ENCODE peak calls at places on chromosome 22, in ten cellular contexts. Y, S, K, R, W, G, A, E, C and F are unnamed samples.

GRCh38 chr22:49685116-49685515 is 142.6 kb downstream of the BRD1 start:
- DNase-seq in Y (no peak), S (no peak), K (no peak), R (no peak), W (no peak), G (peak; percentile 8), A (no peak), E (no peak), C (no peak), F (no peak)

GRCh38 chr22:26576026-26576680 is 13.8 kb downstream of the TPST2 start:
- DNase-seq in Y (no peak), S (no peak), K (no peak), R (no peak), W (no peak), G (peak; percentile 52), A (no peak), E (no peak), C (no peak), F (no peak)

GRCh38 chr22:48942698-48943566 is 884.7 kb downstream of the BRD1 start:
- DNase-seq in Y (no peak), S (no peak), K (no peak), R (no peak), W (no peak), G (peak; percentile 7), A (no peak), E (no peak), C (no peak), F (no peak)

GRCh38 chr22:36409911-36410756 is 22.4 kb upstream of the MYH9 start:
- DNase-seq in Y (peak; percentile 58), S (no peak), K (no peak), R (no peak), W (no peak), G (no peak), A (peak; percentile 78), E (no peak), C (peak; percentile 96), F (no peak)

GRCh38 chr22:42880815-42881214 is 23.7 kb upstream of the ARFGAP3 start:
- DNase-seq in Y (no peak), S (no peak), K (no peak), R (no peak), W (no peak), G (no peak), A (no peak), E (no peak), C (no peak), F (no peak)

GRCh38 chr22:17957683-17958082 is 66.7 kb downstream of the MICAL3 start:
- DNase-seq in Y (no peak), S (no peak), K (no peak), R (no peak), W (peak; percentile 38), G (no peak), A (no peak), E (peak; percentile 55), C (no peak), F (no peak)

GRCh38 chr22:49240472-49240871 is 587.2 kb downstream of the BRD1 start:
- DNase-seq in Y (no peak), S (no peak), K (no peak), R (no peak), W (no peak), G (peak; percentile 5), A (no peak), E (no peak), C (no peak), F (no peak)

GRCh38 chr22:24433868-24434471 is 6.6 kb downstream of the ADORA2A start:
- DNase-seq in Y (no peak), S (peak; percentile 76), K (no peak), R (no peak), W (no peak), G (no peak), A (no peak), E (no peak), C (no peak), F (no peak)

GRCh38 chr22:22684605-22685561 is 40.5 kb downstream of the GGTLC2 start:
- DNase-seq in Y (no peak), S (peak; percentile 38), K (no peak), R (peak; percentile 62), W (no peak), G (no peak), A (no peak), E (peak; percentile 57), C (no peak), F (peak; percentile 56)

GRCh38 chr22:26709617-26710390 is 52.4 kb downstream of the MIAT start:
- DNase-seq in Y (no peak), S (no peak), K (no peak), R (no peak), W (peak; percentile 69), G (no peak), A (no peak), E (peak; percentile 30), C (no peak), F (no peak)

GRCh38 chr22:50503475-50504145 is 3.9 kb downstream of the LMF2 start:
- DNase-seq in Y (no peak), S (no peak), K (no peak), R (no peak), W (no peak), G (no peak), A (no peak), E (no peak), C (no peak), F (no peak)

GRCh38 chr22:46102752-46103151 is 47.6 kb upstream of the PPARA start:
- DNase-seq in Y (no peak), S (peak; percentile 14), K (no peak), R (no peak), W (no peak), G (no peak), A (no peak), E (no peak), C (no peak), F (no peak)

GRCh38 chr22:29202231-29203192 is 3.2 kb upstream of the EMID1 start:
- DNase-seq in Y (peak; percentile 23), S (no peak), K (no peak), R (no peak), W (peak; percentile 33), G (peak; percentile 61), A (peak; percentile 51), E (no peak), C (no peak), F (peak; percentile 8)

GRCh38 chr22:32378703-32379272 is 21.1 kb downstream of the RFPL3 start:
- DNase-seq in Y (no peak), S (no peak), K (no peak), R (no peak), W (no peak), G (peak; percentile 79), A (no peak), E (no peak), C (no peak), F (no peak)

GRCh38 chr22:50396751-50397370 is 53.7 kb downstream of the PPP6R2 start:
- DNase-seq in Y (no peak), S (no peak), K (no peak), R (no peak), W (no peak), G (no peak), A (no peak), E (no peak), C (no peak), F (no peak)

GRCh38 chr22:45949921-45950320 is 27.0 kb downstream of the WNT7B start:
- DNase-seq in Y (no peak), S (no peak), K (no peak), R (no peak), W (no peak), G (no peak), A (no peak), E (no peak), C (no peak), F (no peak)

GRCh38 chr22:32490279-32490678 is 15.7 kb downstream of the FBXO7 start:
- DNase-seq in Y (no peak), S (no peak), K (no peak), R (no peak), W (no peak), G (no peak), A (no peak), E (no peak), C (no peak), F (no peak)

GRCh38 chr22:38327805-38328204 is 10.6 kb upstream of the CSNK1E start:
- DNase-seq in Y (no peak), S (peak; percentile 48), K (no peak), R (peak; percentile 64), W (no peak), G (no peak), A (no peak), E (no peak), C (no peak), F (no peak)

GRCh38 chr22:44182591-44183588 is 2.2 kb downstream of the PARVG start:
- DNase-seq in Y (peak; percentile 37), S (no peak), K (no peak), R (no peak), W (no peak), G (no peak), A (peak; percentile 34), E (no peak), C (no peak), F (no peak)

GRCh38 chr22:17233348-17234043 is 14.3 kb upstream of the ADA2 start:
- DNase-seq in Y (no peak), S (no peak), K (no peak), R (no peak), W (no peak), G (no peak), A (no peak), E (no peak), C (no peak), F (no peak)

GRCh38 chr22:17260291-17260690 is 41.1 kb upstream of the ADA2 start:
- DNase-seq in Y (no peak), S (no peak), K (no peak), R (no peak), W (no peak), G (no peak), A (no peak), E (no peak), C (no peak), F (no peak)

GRCh38 chr22:23815781-23816551 is 22.8 kb downstream of the DERL3 start:
- DNase-seq in Y (no peak), S (no peak), K (no peak), R (no peak), W (no peak), G (no peak), A (peak; percentile 66), E (no peak), C (no peak), F (no peak)

GRCh38 chr22:21641417-21641794 is 696 bp upstream of the SDF2L1 start:
- DNase-seq in Y (no peak), S (peak; percentile 43), K (no peak), R (peak; percentile 20), W (peak; percentile 74), G (no peak), A (no peak), E (no peak), C (peak; percentile 48), F (no peak)

GRCh38 chr22:42856179-42856864 is 751 bp downstream of the ARFGAP3 start:
- DNase-seq in Y (no peak), S (peak; percentile 7), K (peak; percentile 32), R (no peak), W (no peak), G (no peak), A (peak; percentile 79), E (no peak), C (peak; percentile 29), F (no peak)

GRCh38 chr22:41352058-41352457 is 29.7 kb upstream of the TEF start:
- DNase-seq in Y (no peak), S (peak; percentile 34), K (no peak), R (no peak), W (peak; percentile 84), G (no peak), A (no peak), E (no peak), C (peak; percentile 31), F (no peak)

GRCh38 chr22:50641696-50642607 is 14.0 kb upstream of the ARSA start:
- DNase-seq in Y (no peak), S (no peak), K (no peak), R (no peak), W (no peak), G (peak; percentile 33), A (peak; percentile 41), E (no peak), C (no peak), F (peak; percentile 30)

GRCh38 chr22:47199261-47199948 is 437.0 kb downstream of the TBC1D22A start:
- DNase-seq in Y (no peak), S (no peak), K (no peak), R (no peak), W (no peak), G (peak; percentile 32), A (no peak), E (no peak), C (no peak), F (no peak)